ENCODE peak calls at places on chromosomes 4 and X, in six cellular contexts. N is amygdala, Z is mesendoderm, W is ovary, E is ACHN, T is ELF-1. P is an unnamed sample.

GRCh38 chr4:10085828-10086505 is 30.6 kb downstream of the WDR1 start:
- DNase-seq in W (no peak), N (no peak), E (no peak), Z (no peak), T (no peak), P (no peak)

GRCh38 chrX:130082244-130083106 is 27.8 kb downstream of the ELF4 start:
- DNase-seq in Z (no peak), E (no peak), T (no peak), W (no peak), N (no peak), P (peak)

GRCh38 chr4:143473334-143474126 is 40.0 kb upstream of the SMARCA5 start:
- DNase-seq in T (no peak), W (no peak), Z (no peak), E (no peak), N (no peak), P (no peak)

GRCh38 chr4:147831452-147832192 is 99.7 kb downstream of the ARHGAP10 start:
- DNase-seq in Z (peak), T (peak), E (peak), N (no peak), W (no peak), P (no peak)

GRCh38 chrX:129545408-129545807 is 5.3 kb downstream of the OCRL start:
- DNase-seq in E (no peak), W (no peak), N (no peak), T (no peak), Z (no peak), P (no peak)

GRCh38 chr4:156596026-156596425 is 375.6 kb downstream of the PDGFC start:
- DNase-seq in E (no peak), Z (peak), W (no peak), N (no peak), T (no peak), P (no peak)

GRCh38 chrX:24148118-24148517 is 1.4 kb upstream of the ZFX start:
- DNase-seq in T (no peak), N (no peak), E (no peak), W (no peak), Z (no peak), P (no peak)

GRCh38 chrX:39477438-39478120 is 620.2 kb downstream of the BCOR start:
- DNase-seq in E (no peak), Z (peak), T (peak), W (no peak), N (no peak), P (no peak)

GRCh38 chr4:22237155-22237751 is 278.6 kb downstream of the ADGRA3 start:
- DNase-seq in N (no peak), T (peak), E (peak), W (no peak), Z (peak), P (peak)

GRCh38 chr4:151901631-151902030 is 140.8 kb upstream of the GATB start:
- DNase-seq in Z (no peak), N (no peak), T (no peak), W (no peak), E (no peak), P (no peak)

GRCh38 chr4:176879370-176880116 is 86.8 kb upstream of the VEGFC start:
- DNase-seq in W (no peak), E (no peak), Z (no peak), T (no peak), N (no peak), P (no peak)

GRCh38 chr4:180789929-180790328 is 1453.3 kb upstream of the TENM3 start:
- DNase-seq in W (no peak), E (no peak), N (no peak), Z (no peak), T (no peak), P (no peak)

P was measured in effector CD8-positive, alpha-beta T cell.